ENCODE peak calls at places on chromosomes 6 and 20, in seven cellular contexts. C, O, N, E, T, G and K are unnamed samples.

GRCh38 chr20:25135031-25135430 is 53.1 kb upstream of the VSX1 start:
- DNase-seq in C (no peak), O (no peak), N (no peak), E (no peak), T (no peak), G (no peak), K (peak)

GRCh38 chr6:27592107-27592480 is 119.2 kb upstream of the ZNF184 start:
- DNase-seq in C (no peak), O (no peak), N (no peak), E (no peak), T (no peak), G (no peak), K (no peak)

GRCh38 chr6:84804720-84805119 is 40.3 kb upstream of the TBX18 start:
- DNase-seq in C (no peak), O (no peak), N (no peak), E (peak), T (no peak), G (no peak), K (no peak)

GRCh38 chr6:136550330-136551071 is at the start of gene MAP7:
- DNase-seq in C (peak), O (peak), N (peak), E (peak), T (peak), G (peak), K (peak)

GRCh38 chr20:50868509-50869495 is 62.4 kb downstream of the ADNP start:
- DNase-seq in C (no peak), O (no peak), N (peak), E (no peak), T (no peak), G (no peak), K (no peak)

GRCh38 chr6:35669441-35669776 is 19.3 kb downstream of the FKBP5 start:
- DNase-seq in C (no peak), O (no peak), N (no peak), E (peak), T (no peak), G (no peak), K (no peak)

GRCh38 chr20:62025832-62026563 is 39.7 kb downstream of the TAF4 start:
- DNase-seq in C (no peak), O (no peak), N (no peak), E (peak), T (peak), G (no peak), K (no peak)

GRCh38 chr20:17852323-17852722 is 116.3 kb downstream of the SNX5 start:
- DNase-seq in C (no peak), O (no peak), N (no peak), E (no peak), T (no peak), G (no peak), K (no peak)

GRCh38 chr6:137497722-137498463 is 3.7 kb upstream of the OLIG3 start:
- DNase-seq in C (no peak), O (peak), N (no peak), E (no peak), T (no peak), G (peak), K (no peak)

GRCh38 chr20:62396367-62397239 is 9.7 kb downstream of the RPS21 start:
- DNase-seq in C (no peak), O (no peak), N (no peak), E (no peak), T (no peak), G (no peak), K (no peak)

GRCh38 chr6:133899556-133899955 is 10.6 kb downstream of the TCF21 start:
- DNase-seq in C (no peak), O (no peak), N (no peak), E (peak), T (no peak), G (no peak), K (no peak)

GRCh38 chr6:10146723-10147451 is 268.0 kb downstream of the TFAP2A start:
- DNase-seq in C (no peak), O (no peak), N (no peak), E (peak), T (no peak), G (peak), K (no peak)

GRCh38 chr20:9110365-9110764 is 41.5 kb downstream of the PLCB4 start:
- DNase-seq in C (no peak), O (no peak), N (no peak), E (peak), T (no peak), G (no peak), K (no peak)

GRCh38 chr6:162750776-162751175 is 23.0 kb downstream of the PACRG start:
- DNase-seq in C (no peak), O (no peak), N (no peak), E (peak), T (no peak), G (no peak), K (no peak)

GRCh38 chr6:9606435-9607134 is 808.3 kb downstream of the TFAP2A start:
- DNase-seq in C (no peak), O (no peak), N (no peak), E (no peak), T (no peak), G (peak), K (no peak)

GRCh38 chr6:52663935-52664184 is 7.1 kb upstream of the TMEM14A start:
- DNase-seq in C (no peak), O (no peak), N (no peak), E (no peak), T (no peak), G (no peak), K (no peak)

GRCh38 chr6:30194797-30195690 is 18.2 kb downstream of the TRIM26 start:
- DNase-seq in C (no peak), O (no peak), N (no peak), E (no peak), T (no peak), G (no peak), K (no peak)

GRCh38 chr6:150245148-150245547 is 102.3 kb downstream of the PPP1R14C start:
- DNase-seq in C (no peak), O (no peak), N (no peak), E (no peak), T (no peak), G (no peak), K (no peak)

GRCh38 chr6:38004908-38005307 is 185.4 kb downstream of the ZFAND3 start:
- DNase-seq in C (no peak), O (no peak), N (no peak), E (no peak), T (no peak), G (no peak), K (no peak)

GRCh38 chr6:31945507-31946369 is at the start of gene CFB:
- DNase-seq in C (no peak), O (no peak), N (peak), E (peak), T (peak), G (peak), K (no peak)

GRCh38 chr6:148311849-148312669 is 30.6 kb upstream of the SASH1 start:
- DNase-seq in C (no peak), O (no peak), N (no peak), E (peak), T (no peak), G (no peak), K (no peak)

GRCh38 chr20:23634985-23635767 is 2.6 kb downstream of the CST3 start:
- DNase-seq in C (no peak), O (no peak), N (no peak), E (peak), T (no peak), G (no peak), K (no peak)

GRCh38 chr6:89597988-89598387 is 40.6 kb downstream of the LYRM2 start:
- DNase-seq in C (peak), O (no peak), N (no peak), E (peak), T (no peak), G (no peak), K (no peak)

GRCh38 chr6:115323001-115323400 is 737.7 kb downstream of the FRK start:
- DNase-seq in C (no peak), O (no peak), N (no peak), E (no peak), T (no peak), G (no peak), K (no peak)

GRCh38 chr6:31663961-31664789 is 622 bp downstream of the GPANK1 start:
- DNase-seq in C (no peak), O (no peak), N (peak), E (peak), T (peak), G (no peak), K (no peak)

GRCh38 chr20:21353236-21353635 is 44.1 kb downstream of the NKX2-4 start:
- DNase-seq in C (no peak), O (no peak), N (no peak), E (peak), T (no peak), G (no peak), K (no peak)

GRCh38 chr6:91590191-91590590 is 1003.3 kb upstream of the MAP3K7 start:
- DNase-seq in C (no peak), O (no peak), N (no peak), E (no peak), T (no peak), G (peak), K (no peak)

GRCh38 chr20:34516874-34517542 is 786 bp downstream of the DYNLRB1 start:
- DNase-seq in C (no peak), O (peak), N (peak), E (peak), T (no peak), G (no peak), K (no peak)

GRCh38 chr6:47188588-47189021 is 121.1 kb downstream of the TNFRSF21 start:
- DNase-seq in C (no peak), O (no peak), N (no peak), E (peak), T (no peak), G (no peak), K (no peak)

GRCh38 chr6:39060467-39061160 is 12.0 kb downstream of the GLP1R start:
- DNase-seq in C (no peak), O (no peak), N (no peak), E (no peak), T (no peak), G (no peak), K (no peak)